ENCODE peak calls at places on chromosomes 7 and 10, in four cellular contexts. One of them, this sample, is unnamed.

GRCh38 chr7:145212050-145212449 is 376.2 kb upstream of the TPK1 start:
- DNase-seq in osteocyte: no peak
- DNase-seq in BE2C: no peak
- DNase-seq in choroid plexus epithelial cell: peak
- DNase-seq in this sample: no peak

GRCh38 chr7:22280031-22280430 is 76.9 kb downstream of the RAPGEF5 start:
- DNase-seq in osteocyte: no peak
- DNase-seq in BE2C: no peak
- DNase-seq in choroid plexus epithelial cell: no peak
- DNase-seq in this sample: no peak

GRCh38 chr10:123847686-123848432 is 43.7 kb downstream of the CPXM2 start:
- DNase-seq in osteocyte: no peak
- DNase-seq in BE2C: no peak
- DNase-seq in choroid plexus epithelial cell: peak
- DNase-seq in this sample: no peak

GRCh38 chr7:101401390-101402080 is 38.9 kb downstream of the COL26A1 start:
- DNase-seq in osteocyte: no peak
- DNase-seq in BE2C: no peak
- DNase-seq in choroid plexus epithelial cell: no peak
- DNase-seq in this sample: no peak

GRCh38 chr7:42244828-42245227 is 7.8 kb upstream of the GLI3 start:
- DNase-seq in osteocyte: no peak
- DNase-seq in BE2C: no peak
- DNase-seq in choroid plexus epithelial cell: peak
- DNase-seq in this sample: no peak

GRCh38 chr10:112912441-112912911 is 37.6 kb upstream of the TCF7L2 start:
- DNase-seq in osteocyte: no peak
- DNase-seq in BE2C: no peak
- DNase-seq in choroid plexus epithelial cell: no peak
- DNase-seq in this sample: no peak

GRCh38 chr10:66910676-66911075 is 15.2 kb upstream of the LRRTM3 start:
- DNase-seq in osteocyte: no peak
- DNase-seq in BE2C: no peak
- DNase-seq in choroid plexus epithelial cell: no peak
- DNase-seq in this sample: no peak

GRCh38 chr10:29392376-29393021 is 103.6 kb downstream of the LYZL1 start:
- DNase-seq in osteocyte: no peak
- DNase-seq in BE2C: peak
- DNase-seq in choroid plexus epithelial cell: peak
- DNase-seq in this sample: peak

GRCh38 chr10:6300106-6300783 is 97.5 kb downstream of the PFKFB3 start:
- DNase-seq in osteocyte: no peak
- DNase-seq in BE2C: no peak
- DNase-seq in choroid plexus epithelial cell: peak
- DNase-seq in this sample: no peak

GRCh38 chr7:139598642-139599041 is 75.2 kb downstream of the CLEC2L start:
- DNase-seq in osteocyte: no peak
- DNase-seq in BE2C: no peak
- DNase-seq in choroid plexus epithelial cell: no peak
- DNase-seq in this sample: no peak

GRCh38 chr7:4681922-4682620 is at the start of gene FOXK1:
- DNase-seq in osteocyte: peak
- DNase-seq in BE2C: peak
- DNase-seq in choroid plexus epithelial cell: peak
- DNase-seq in this sample: peak

GRCh38 chr7:142303650-142304049 is 45.8 kb upstream of the PRSS58 start:
- DNase-seq in osteocyte: no peak
- DNase-seq in BE2C: no peak
- DNase-seq in choroid plexus epithelial cell: no peak
- DNase-seq in this sample: peak
- TF ChIP-seq CTCF in osteocyte: peak
- TF ChIP-seq CTCF in BE2C: peak
- TF ChIP-seq CTCF in choroid plexus epithelial cell: peak
- TF ChIP-seq CTCF in this sample: peak

DNA sequence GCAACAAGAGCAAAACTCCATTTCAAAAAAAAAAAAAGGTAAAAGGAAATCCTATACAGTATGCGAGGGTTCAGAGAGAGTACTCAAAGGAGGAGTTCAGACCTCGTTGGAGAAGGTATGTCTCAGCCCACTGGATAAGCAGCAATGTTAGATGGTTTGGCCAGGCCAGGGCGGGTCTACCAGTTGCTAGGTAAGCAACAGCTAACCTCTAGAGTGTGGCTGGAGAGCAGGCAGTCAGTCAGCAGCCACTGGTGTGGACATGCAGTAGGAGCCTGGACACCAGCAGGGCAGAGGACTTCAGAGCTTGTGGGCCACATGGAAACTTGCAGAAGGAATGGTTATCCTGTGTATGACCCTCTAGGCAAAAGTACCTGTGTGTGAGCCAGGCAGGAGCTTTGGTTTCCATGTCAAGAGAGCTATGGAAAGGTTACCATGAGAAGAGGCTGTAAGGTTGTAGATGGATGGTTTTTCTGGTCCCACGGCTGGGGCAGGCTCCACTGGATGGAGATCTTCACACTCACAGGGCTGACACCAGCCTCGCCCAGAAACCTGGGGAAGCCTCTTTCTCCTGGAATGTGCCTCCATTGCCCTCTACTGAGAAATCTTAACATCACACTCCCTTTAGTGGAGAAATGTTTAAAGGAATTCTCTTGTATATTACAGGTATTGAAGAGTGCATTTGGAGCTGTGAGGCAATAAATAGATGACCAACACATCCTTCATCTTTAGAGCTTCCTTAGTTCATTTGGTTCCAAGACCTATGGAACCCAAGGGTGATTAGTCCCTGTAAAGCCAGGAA is 63.6 kb downstream of the CCDC186 start:
- DNase-seq in osteocyte: no peak
- DNase-seq in BE2C: no peak
- DNase-seq in choroid plexus epithelial cell: peak
- DNase-seq in this sample: no peak
- TF ChIP-seq CTCF in osteocyte: peak
- TF ChIP-seq CTCF in BE2C: peak
- TF ChIP-seq CTCF in choroid plexus epithelial cell: peak
- TF ChIP-seq CTCF in this sample: peak

GRCh38 chr10:58896229-58896628 is 280.2 kb upstream of the PHYHIPL start:
- DNase-seq in osteocyte: no peak
- DNase-seq in BE2C: no peak
- DNase-seq in choroid plexus epithelial cell: no peak
- DNase-seq in this sample: no peak

GRCh38 chr10:58897708-58898107 is 278.7 kb upstream of the PHYHIPL start:
- DNase-seq in osteocyte: no peak
- DNase-seq in BE2C: no peak
- DNase-seq in choroid plexus epithelial cell: peak
- DNase-seq in this sample: no peak

GRCh38 chr10:58898854-58899573 is 277.4 kb upstream of the PHYHIPL start:
- DNase-seq in osteocyte: no peak
- DNase-seq in BE2C: no peak
- DNase-seq in choroid plexus epithelial cell: no peak
- DNase-seq in this sample: no peak

GRCh38 chr10:58892039-58892665 is 284.3 kb upstream of the PHYHIPL start:
- DNase-seq in osteocyte: no peak
- DNase-seq in BE2C: no peak
- DNase-seq in choroid plexus epithelial cell: peak
- DNase-seq in this sample: no peak

GRCh38 chr10:58894929-58895328 is 281.5 kb upstream of the PHYHIPL start:
- DNase-seq in osteocyte: no peak
- DNase-seq in BE2C: no peak
- DNase-seq in choroid plexus epithelial cell: peak
- DNase-seq in this sample: peak
- TF ChIP-seq CTCF in osteocyte: no peak
- TF ChIP-seq CTCF in BE2C: peak
- TF ChIP-seq CTCF in choroid plexus epithelial cell: peak
- TF ChIP-seq CTCF in this sample: no peak

GRCh38 chr7:64946772-64947171 is 43.7 kb downstream of the ZNF273 start:
- DNase-seq in osteocyte: no peak
- DNase-seq in BE2C: peak
- DNase-seq in choroid plexus epithelial cell: no peak
- DNase-seq in this sample: peak
- TF ChIP-seq CTCF in osteocyte: no peak
- TF ChIP-seq CTCF in BE2C: peak
- TF ChIP-seq CTCF in choroid plexus epithelial cell: peak
- TF ChIP-seq CTCF in this sample: no peak

GRCh38 chr10:61902448-61903183 is 1.1 kb downstream of the ARID5B start:
- DNase-seq in osteocyte: no peak
- DNase-seq in BE2C: peak
- DNase-seq in choroid plexus epithelial cell: peak
- DNase-seq in this sample: peak
- TF ChIP-seq CTCF in osteocyte: peak
- TF ChIP-seq CTCF in BE2C: peak
- TF ChIP-seq CTCF in choroid plexus epithelial cell: peak
- TF ChIP-seq CTCF in this sample: no peak

This sample was measured in nephron progenitor cell.